ENCODE peak calls at places on chromosomes 11 and 22, in ten cellular contexts. E is fibroblast of lung; Z is ovary; U is Caco-2; G is endothelial cell of umbilical vein; C is adipocyte; K is mesenchymal stem cell; O is CD4-positive, alpha-beta memory T cell; F is pancreas; I is GM23248. P is an unnamed sample. For H3K4me1 and H3K9me3, the result is how much of the 10 kb centered on the place peaks cover.

GRCh38 chr11:3604169-3604568 is 37.6 kb downstream of the ART5 start:
- DNase-seq in Z (no peak), F (no peak), U (no peak), E (no peak), G (no peak), K (no peak), I (no peak), C (no peak), O (no peak), P (no peak)

GRCh38 chr11:110497204-110497987 is 67.6 kb downstream of the FDX1 start:
- DNase-seq in I (no peak), Z (no peak), E (no peak), C (peak), U (no peak), K (no peak), F (no peak), G (no peak), O (no peak), P (no peak)

GRCh38 chr11:67265633-67266423 is 445 bp upstream of the GRK2 start:
- DNase-seq in K (peak), O (peak), U (peak), E (peak), Z (peak), I (peak), C (peak), F (peak), G (peak), P (peak)

GRCh38 chr11:25981998-25982397 is 349.9 kb upstream of the ANO3 start:
- DNase-seq in G (peak), U (no peak), I (peak), Z (no peak), K (peak), C (peak), O (no peak), F (no peak), E (peak), P (no peak)

GRCh38 chr22:37243402-37244113 is 511 bp downstream of the RAC2 start:
- DNase-seq in F (no peak), C (no peak), Z (no peak), E (no peak), K (no peak), I (no peak), G (no peak), U (no peak), O (no peak), P (no peak)

GRCh38 chr11:87970762-87971161 is 204.5 kb downstream of the RAB38 start:
- DNase-seq in I (no peak), E (no peak), U (no peak), K (no peak), G (no peak), C (no peak), Z (no peak), F (no peak), O (no peak), P (no peak)

GRCh38 chr11:43751726-43752125 is 71.2 kb downstream of the HSD17B12 start:
- DNase-seq in G (no peak), U (no peak), E (no peak), K (no peak), I (no peak), O (no peak), C (no peak), Z (no peak), F (no peak), P (no peak)

GRCh38 chr22:45527456-45527855 is 24.8 kb downstream of the FBLN1 start:
- DNase-seq in Z (no peak), I (no peak), C (no peak), O (no peak), K (no peak), F (no peak), E (no peak), U (no peak), G (no peak), P (no peak)

GRCh38 chr11:122604626-122605025 is 50.9 kb upstream of the UBASH3B start:
- DNase-seq in K (no peak), E (no peak), Z (no peak), I (no peak), C (no peak), F (no peak), O (no peak), G (no peak), U (no peak), P (no peak)

GRCh38 chr22:39257522-39258475 is 13.0 kb upstream of the PDGFB start:
- DNase-seq in G (no peak), F (peak), K (no peak), Z (no peak), C (no peak), E (no peak), I (no peak), O (no peak), U (no peak), P (no peak)

GRCh38 chr11:76621866-76622265 is 48.7 kb downstream of the LRRC32 start:
- DNase-seq in O (no peak), G (no peak), I (no peak), U (no peak), F (no peak), K (peak), Z (no peak), C (no peak), E (peak), P (no peak)

GRCh38 chr11:134508219-134508990 is 96.4 kb upstream of the B3GAT1 start:
- DNase-seq in C (no peak), U (peak), Z (no peak), F (no peak), I (no peak), O (no peak), G (no peak), E (no peak), K (no peak), P (peak)

GRCh38 chr22:37381489-37381888 is 45.8 kb downstream of the ELFN2 start:
- DNase-seq in K (no peak), E (peak), I (peak), U (no peak), G (no peak), C (no peak), F (no peak), O (no peak), Z (no peak), P (no peak)

GRCh38 chr11:1632053-1632714 is 2.6 kb downstream of the KRTAP5-5 start:
- DNase-seq in G (no peak), E (no peak), Z (no peak), K (no peak), F (peak), O (no peak), U (no peak), I (no peak), C (no peak), P (no peak)

GRCh38 chr11:109729761-109730160 is 307.8 kb downstream of the C11orf87 start:
- DNase-seq in F (peak), C (no peak), O (no peak), Z (no peak), U (no peak), K (no peak), G (no peak), E (no peak), I (no peak), P (no peak)

GRCh38 chr11:60078742-60079141 is 9.7 kb upstream of the MS4A2 start:
- DNase-seq in O (no peak), C (no peak), K (no peak), Z (no peak), G (no peak), E (no peak), F (no peak), U (no peak), I (no peak), P (no peak)

GRCh38 chr11:113725411-113725810 is 19.3 kb upstream of the TMPRSS5 start:
- DNase-seq in E (no peak), Z (no peak), K (no peak), F (no peak), I (peak), U (no peak), G (no peak), O (no peak), C (no peak), P (no peak)

GRCh38 chr11:68312780-68313573 is 586 bp downstream of the LRP5 start:
- DNase-seq in G (no peak), Z (no peak), F (peak), I (peak), E (no peak), U (peak), C (peak), K (peak), O (peak), P (no peak)

GRCh38 chr22:42262964-42263363 is 7.5 kb downstream of the TCF20 start:
- DNase-seq in I (no peak), E (no peak), C (no peak), G (no peak), K (no peak), F (no peak), O (peak), Z (no peak), U (no peak), P (no peak)

GRCh38 chr11:111236355-111236754 is 9.2 kb upstream of the POU2AF2 start:
- DNase-seq in K (no peak), G (no peak), O (no peak), C (no peak), U (no peak), I (no peak), Z (no peak), E (peak), F (no peak), P (no peak)

GRCh38 chr11:100546714-100547113 is 140.4 kb upstream of the ARHGAP42 start:
- DNase-seq in C (no peak), Z (no peak), F (no peak), G (peak), K (no peak), I (peak), O (no peak), U (no peak), E (peak), P (no peak)

GRCh38 chr11:14417186-14417585 is 58.2 kb upstream of the RRAS2 start:
- DNase-seq in O (no peak), G (no peak), I (peak), K (no peak), F (no peak), E (no peak), C (peak), Z (no peak), U (no peak), P (no peak)

GRCh38 chr11:70603756-70604211 is 205.5 kb downstream of the CTTN start:
- DNase-seq in G (no peak), E (no peak), F (no peak), U (no peak), K (no peak), I (no peak), C (no peak), Z (peak), O (no peak), P (no peak)

GRCh38 chr11:118438314-118438931 is 2.1 kb downstream of the KMT2A start:
- DNase-seq in I (peak), O (peak), E (peak), F (no peak), Z (peak), U (no peak), G (peak), C (peak), K (peak), P (no peak)

GRCh38 chr11:108768370-108768769 is 103.5 kb downstream of the DDX10 start:
- DNase-seq in G (no peak), E (peak), I (no peak), K (peak), U (no peak), F (no peak), O (no peak), Z (no peak), C (no peak), P (no peak)

GRCh38 chr11:44753965-44754645 is 27.3 kb downstream of the TSPAN18 start:
- DNase-seq in F (no peak), E (no peak), I (no peak), Z (no peak), K (no peak), U (no peak), C (peak), O (no peak), G (no peak), P (no peak)

GRCh38 chr22:40572976-40573375 is 63.5 kb downstream of the MRTFA start:
- DNase-seq in Z (no peak), O (no peak), K (no peak), E (peak), C (peak), G (no peak), U (no peak), F (no peak), I (peak), P (no peak)

GRCh38 chr11:67290801-67291200 is 1.7 kb downstream of the ANKRD13D start:
- DNase-seq in Z (no peak), C (no peak), F (peak), I (peak), U (no peak), O (no peak), G (no peak), K (no peak), E (no peak), P (no peak)

GRCh38 chr22:19533857-19534256 is 9.6 kb upstream of the CLDN5 start:
- DNase-seq in Z (no peak), E (no peak), K (no peak), F (no peak), G (peak), C (no peak), I (no peak), O (no peak), U (no peak), P (no peak)
- H3K4me1 ChIP-seq in Z (under half), E (under half), K (under half), F (under half), G (under half), C (under half), I (under half), O (under half), U (under half), P (under half)

DNA sequence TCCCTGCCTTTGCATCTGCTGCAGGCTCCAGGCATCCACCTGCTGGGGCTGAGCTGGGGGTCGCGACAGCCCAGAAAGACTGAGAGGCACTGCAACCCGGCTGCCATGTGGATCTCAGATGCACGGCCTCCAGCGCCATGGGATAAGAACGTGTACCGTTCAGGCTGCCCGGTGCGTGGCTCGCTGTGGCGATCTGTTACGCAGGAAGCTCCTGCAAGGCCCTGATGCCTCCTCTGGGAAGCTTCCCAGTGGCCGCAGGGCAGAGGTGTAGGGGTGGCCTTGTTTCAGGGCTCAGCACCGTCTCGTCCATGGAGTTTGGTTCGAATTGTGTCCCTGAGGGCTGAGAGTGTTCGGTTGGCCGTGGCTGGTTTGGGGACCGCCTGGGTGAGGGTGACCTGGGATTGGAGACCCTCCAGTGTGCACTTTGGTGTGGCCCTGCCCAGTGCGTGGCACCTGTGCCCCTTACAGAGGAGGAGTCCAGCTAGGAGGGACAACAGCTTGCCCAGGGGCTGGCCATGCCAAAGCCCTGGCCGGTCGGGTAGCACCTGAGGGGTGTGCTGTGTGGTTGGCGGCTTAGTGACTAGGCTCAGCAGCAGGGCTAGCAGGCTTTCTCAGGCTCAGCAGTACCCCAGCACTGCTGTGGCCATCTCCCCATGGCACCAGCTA is 1184.5 kb downstream of the BRD1 start:
- DNase-seq in U (no peak), K (no peak), G (no peak), C (no peak), Z (no peak), I (no peak), E (no peak), O (no peak), F (no peak), P (peak)
- H3K9me3 ChIP-seq in U (under half), K (under half), G (under half), C (under half), Z (under half), I (under half), E (under half), O (under half), F (under half), P (under half)

DNA sequence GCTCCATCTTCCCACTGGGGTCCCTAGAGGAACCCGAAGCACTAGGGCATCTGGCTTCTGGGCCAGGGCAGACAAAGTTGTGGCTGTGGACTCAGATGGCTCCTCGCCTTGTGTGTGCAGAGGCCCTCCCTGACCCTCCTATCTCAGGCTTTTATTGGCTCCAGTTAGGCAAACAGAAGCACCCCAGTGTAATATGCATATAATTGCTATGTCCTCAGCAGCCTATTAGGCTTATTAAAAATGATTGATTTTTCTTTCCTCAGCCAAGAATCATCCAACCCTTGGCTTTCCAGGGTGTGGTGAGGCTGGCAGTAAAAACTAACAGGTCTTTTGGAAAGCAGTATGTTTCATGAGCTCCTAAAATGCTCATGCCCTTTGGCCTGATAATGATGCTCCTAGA is 22.3 kb downstream of the UPB1 start:
- DNase-seq in F (no peak), U (no peak), G (no peak), Z (no peak), I (no peak), E (no peak), O (no peak), C (no peak), K (no peak), P (no peak)
- H3K4me1 ChIP-seq in F (under half), U (half or more), G (under half), Z (under half), I (under half), E (under half), O (under half), C (under half), K (under half), P (under half)

GRCh38 chr22:48268293-48268692 is 1505.8 kb downstream of the TBC1D22A start:
- DNase-seq in F (no peak), I (no peak), E (no peak), U (no peak), Z (no peak), G (no peak), O (no peak), K (no peak), C (no peak), P (no peak)

GRCh38 chr22:48270731-48271130 is 1508.3 kb downstream of the TBC1D22A start:
- DNase-seq in O (no peak), K (no peak), I (no peak), C (no peak), E (no peak), Z (no peak), F (no peak), G (no peak), U (no peak), P (no peak)

GRCh38 chr22:48265000-48265625 is 1502.7 kb downstream of the TBC1D22A start:
- DNase-seq in F (no peak), Z (no peak), C (no peak), U (no peak), I (no peak), K (no peak), E (no peak), O (no peak), G (no peak), P (peak)

GRCh38 chr22:48267681-48268080 is 1505.2 kb downstream of the TBC1D22A start:
- DNase-seq in C (no peak), K (no peak), E (no peak), F (no peak), G (no peak), I (no peak), U (no peak), O (no peak), Z (no peak), P (no peak)

GRCh38 chr22:48268771-48269552 is 1506.5 kb downstream of the TBC1D22A start:
- DNase-seq in G (no peak), I (no peak), E (no peak), Z (no peak), F (no peak), K (no peak), U (no peak), C (no peak), O (no peak), P (peak)
- H3K9me3 ChIP-seq in G (under half), I (under half), E (under half), Z (under half), F (under half), K (under half), U (under half), C (under half), O (under half), P (under half)

GRCh38 chr11:73177380-73178091 is 35.4 kb upstream of the FCHSD2 start:
- DNase-seq in G (peak), K (no peak), C (no peak), F (peak), U (peak), Z (peak), I (peak), E (no peak), O (no peak), P (peak)
- H3K4me1 ChIP-seq in G (under half), K (under half), C (under half), F (under half), U (under half), Z (under half), I (under half), E (under half), O (under half), P (under half)

P was measured in upper lobe of left lung.